ENCODE peak calls at places on chromosomes 16 and 17, in nine cellular contexts. N is spleen; O is A549; L is testis; P is cardiac muscle cell; T is left lung; Q is CD8-positive, alpha-beta memory T cell; J is left ventricle myocardium inferior; X is tibial nerve. U is an unnamed sample.

GRCh38 chr16:9469512-9469911 is 378.1 kb downstream of the HAPSTR1 start:
- DNase-seq in N (no peak), O (peak; percentile 37), L (no peak), P (no peak), T (no peak), Q (no peak), J (no peak), X (no peak), U (no peak)

GRCh38 chr17:82648761-82649474 is 674 bp upstream of the WDR45B start:
- DNase-seq in N (peak; percentile 93), O (peak; percentile 38), L (peak; percentile 50), P (peak; percentile 52), T (peak; percentile 87), Q (no peak), J (peak; percentile 55), X (peak; percentile 34), U (peak; percentile 52)

GRCh38 chr16:69108069-69108904 is 2.8 kb downstream of the HAS3 start:
- DNase-seq in N (peak; percentile 48), O (peak; percentile 32), L (no peak), P (peak; percentile 24), T (no peak), Q (no peak), J (no peak), X (no peak), U (no peak)

GRCh38 chr16:50311134-50311528 is 44.8 kb downstream of the ADCY7 start:
- DNase-seq in N (peak; percentile 53), O (no peak), L (no peak), P (no peak), T (peak; percentile 56), Q (no peak), J (no peak), X (no peak), U (no peak)

GRCh38 chr17:37768438-37768837 is 23.6 kb upstream of the HNF1B start:
- DNase-seq in N (no peak), O (no peak), L (no peak), P (no peak), T (no peak), Q (no peak), J (no peak), X (no peak), U (no peak)

GRCh38 chr16:35391328-35391727 is 1931.9 kb downstream of the TP53TG3F start:
- DNase-seq in N (no peak), O (peak; percentile 40), L (peak; percentile 85), P (no peak), T (no peak), Q (no peak), J (peak; percentile 28), X (no peak), U (no peak)

GRCh38 chr17:73867056-73867455 is 222.8 kb upstream of the SDK2 start:
- DNase-seq in N (no peak), O (no peak), L (no peak), P (no peak), T (no peak), Q (no peak), J (no peak), X (no peak), U (no peak)

GRCh38 chr16:1812732-1813163 is 13.9 kb downstream of the HAGH start:
- DNase-seq in N (peak; percentile 81), O (peak; percentile 80), L (peak; percentile 74), P (peak; percentile 58), T (peak; percentile 92), Q (peak; percentile 21), J (peak; percentile 75), X (no peak), U (peak; percentile 59)

GRCh38 chr16:31112711-31113419 is 4.6 kb upstream of the KAT8 start:
- DNase-seq in N (no peak), O (no peak), L (no peak), P (no peak), T (no peak), Q (no peak), J (no peak), X (no peak), U (no peak)

GRCh38 chr17:44004761-44005526 is 522 bp downstream of the NAGS start:
- DNase-seq in N (peak; percentile 81), O (no peak), L (no peak), P (peak; percentile 34), T (peak; percentile 83), Q (peak; percentile 21), J (no peak), X (no peak), U (peak; percentile 39)

GRCh38 chr16:75095637-75096036 is 20.9 kb downstream of the LDHD start:
- DNase-seq in N (no peak), O (no peak), L (no peak), P (no peak), T (peak; percentile 56), Q (no peak), J (no peak), X (no peak), U (no peak)

GRCh38 chr17:80774146-80774545 is 217.5 kb upstream of the CHMP6 start:
- DNase-seq in N (no peak), O (no peak), L (no peak), P (no peak), T (no peak), Q (no peak), J (no peak), X (no peak), U (no peak)

GRCh38 chr17:29565643-29566472 is 979 bp downstream of the ABHD15 start:
- DNase-seq in N (peak; percentile 94), O (peak; percentile 79), L (peak; percentile 26), P (peak; percentile 46), T (peak; percentile 93), Q (peak; percentile 59), J (no peak), X (no peak), U (peak; percentile 48)

GRCh38 chr17:62565817-62566216 is 61.7 kb upstream of the MRC2 start:
- DNase-seq in N (no peak), O (peak; percentile 47), L (no peak), P (no peak), T (no peak), Q (no peak), J (no peak), X (no peak), U (no peak)

GRCh38 chr16:9446471-9447194 is 355.2 kb downstream of the HAPSTR1 start:
- DNase-seq in N (no peak), O (no peak), L (no peak), P (no peak), T (no peak), Q (no peak), J (no peak), X (no peak), U (peak; percentile 18)

GRCh38 chr17:81345211-81346089 is 49.8 kb upstream of the BAHCC1 start:
- DNase-seq in N (peak; percentile 93), O (peak; percentile 91), L (peak; percentile 63), P (peak; percentile 89), T (peak; percentile 95), Q (peak; percentile 38), J (peak; percentile 90), X (peak; percentile 66), U (peak; percentile 81)

GRCh38 chr16:48123104-48123788 is 32.5 kb downstream of the ABCC12 start:
- DNase-seq in N (no peak), O (peak; percentile 96), L (no peak), P (no peak), T (no peak), Q (no peak), J (no peak), X (no peak), U (no peak)

DNA sequence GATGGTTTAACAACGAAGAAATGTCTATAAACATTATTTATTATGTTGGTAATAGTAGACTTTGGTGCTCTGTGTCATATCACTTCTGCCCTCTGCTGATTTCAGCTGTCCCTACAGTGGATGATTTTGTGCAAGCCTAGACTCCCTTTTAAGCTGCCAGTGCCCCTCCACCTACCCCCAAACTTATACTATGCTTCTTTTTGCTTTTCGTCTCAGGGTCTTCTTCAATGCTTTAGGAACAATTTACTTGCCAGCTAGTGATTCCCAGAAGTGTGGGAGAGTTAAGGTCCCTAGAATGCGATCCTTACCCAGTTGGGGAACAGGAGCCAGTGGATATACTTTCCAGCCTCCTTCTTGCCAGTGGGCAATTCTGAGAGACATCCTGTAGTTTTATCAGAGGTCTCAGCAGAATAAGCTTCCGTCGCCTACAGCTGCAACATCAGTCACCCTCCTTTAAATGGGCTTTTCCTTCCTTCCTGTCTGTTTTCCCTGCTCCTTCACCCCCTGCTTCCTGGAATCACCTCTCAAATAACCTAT is 4.1 kb downstream of the ICAM2 start:
- DNase-seq in N (no peak), O (no peak), L (peak; percentile 9), P (no peak), T (no peak), Q (no peak), J (no peak), X (no peak), U (no peak)
- H3K4me1 ChIP-seq in N (peaks cover 73% of the 10 kb centered on the region), O (no peaks in the 10 kb centered on the region), L (no peaks in the 10 kb centered on the region), P (no peaks in the 10 kb centered on the region), T (peaks cover 6% of the 10 kb centered on the region), Q (peaks cover 78% of the 10 kb centered on the region), J (peaks cover 43% of the 10 kb centered on the region), X (no peaks in the 10 kb centered on the region), U (no peaks in the 10 kb centered on the region)

DNA sequence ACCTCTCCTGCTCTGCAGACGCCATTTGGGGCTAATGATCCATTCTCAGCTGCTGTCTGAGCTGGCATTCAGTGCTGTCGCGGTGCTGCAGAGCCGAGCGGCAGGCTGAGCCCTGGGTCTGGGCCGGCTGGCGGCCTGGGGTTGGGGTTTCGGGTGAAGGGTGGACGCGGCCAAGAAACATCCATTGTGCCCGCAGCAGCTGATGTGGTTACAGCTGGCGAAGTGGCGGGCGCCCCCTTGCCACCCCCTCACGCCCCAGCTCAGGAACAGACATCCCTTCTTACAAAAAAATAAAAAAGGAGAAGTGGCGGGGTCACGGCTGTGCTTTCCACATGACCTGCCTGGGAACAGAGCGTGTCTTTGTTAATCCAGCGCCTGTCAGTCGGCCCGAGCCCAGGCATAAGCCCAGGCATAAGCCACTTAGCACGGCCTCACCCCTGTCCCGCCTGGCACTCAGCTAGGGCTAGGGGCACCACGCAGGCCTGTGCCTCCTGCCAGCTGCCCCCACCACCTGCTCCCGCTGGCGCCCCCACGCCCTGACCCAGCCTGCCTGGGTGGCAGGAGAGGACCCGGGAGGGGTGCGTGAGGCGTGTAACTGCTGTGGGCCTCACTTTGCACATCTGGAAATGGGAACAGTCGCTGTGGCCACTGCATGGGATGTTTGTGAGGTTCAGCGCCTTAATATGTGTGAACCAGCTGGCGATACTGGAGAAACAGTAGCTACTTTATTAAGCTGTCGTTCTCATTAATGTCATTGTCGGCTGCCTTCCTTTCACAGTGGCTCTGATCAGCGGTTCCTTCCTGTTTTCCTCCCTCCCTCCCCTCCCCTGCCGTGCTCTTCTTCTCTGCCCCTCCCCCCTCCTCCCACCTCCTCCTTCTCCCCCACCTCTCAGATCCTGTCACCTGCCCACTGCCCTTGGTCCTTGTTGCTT is 197.7 kb upstream of the CIBAR2 start:
- DNase-seq in N (peak; percentile 90), O (no peak), L (peak; percentile 83), P (no peak), T (peak; percentile 85), Q (no peak), J (peak; percentile 48), X (peak; percentile 65), U (peak; percentile 92)
- H3K27ac ChIP-seq in N (peak overlapping the region; percentile 68), O (no peak overlapping the region), L (peak overlapping the region; percentile 71), P (peak overlapping the region; percentile 93), T (peak overlapping the region; percentile 34), Q (no peak overlapping the region), J (peak overlapping the region; percentile 71), X (peak overlapping the region; percentile 79), U (peak overlapping the region; percentile 92)

GRCh38 chr16:3837851-3838564 is 42.5 kb downstream of the CREBBP start:
- DNase-seq in N (no peak), O (no peak), L (no peak), P (no peak), T (no peak), Q (no peak), J (no peak), X (no peak), U (no peak)
- H3K4me1 ChIP-seq in N (peaks cover 22% of the 10 kb centered on the region), O (no peaks in the 10 kb centered on the region), L (peaks cover 7% of the 10 kb centered on the region), P (peaks cover 27% of the 10 kb centered on the region), T (peaks cover 10% of the 10 kb centered on the region), Q (peaks cover 12% of the 10 kb centered on the region), J (peaks cover 70% of the 10 kb centered on the region), X (no peaks in the 10 kb centered on the region), U (peaks cover 38% of the 10 kb centered on the region)

GRCh38 chr16:718389-718788 is 2.6 kb upstream of the ANTKMT start:
- DNase-seq in N (no peak), O (no peak), L (no peak), P (no peak), T (no peak), Q (no peak), J (no peak), X (no peak), U (no peak)
- H3K27ac ChIP-seq in N (no peak overlapping the region), O (no peak overlapping the region), L (no peak overlapping the region), P (no peak overlapping the region), T (no peak overlapping the region), Q (no peak overlapping the region), J (no peak overlapping the region), X (peak overlapping the region; percentile 60), U (no peak overlapping the region)

U was measured in thyroid gland.